ENCODE peak calls at places on chromosomes 11 and 22, in ten cellular contexts. M is BJ; E is stimulated activated CD4-positive, alpha-beta T cell treated with anti-CD3 and anti-CD28 coated beads, Interleukin-15, amount 100 ng/mL, for 1 hour; N is activated CD8-positive, alpha-beta memory T cell treated with anti-CD3 and anti-CD28 coated beads, Interleukin-2, amount 50 U/mL, for 48 hours; H is heart right ventricle; Z is ovary; V is activated gamma-delta T cell treated with anti-CD3 and anti-CD28 coated beads, Interleukin-2, amount 50 U/mL, for 16 hours; B is NCI-H2081; A is sciatic nerve; D is WTC11. K is an unnamed sample.

GRCh38 chr22:48268771-48269552 is 1506.5 kb downstream of the TBC1D22A start:
- DNase-seq in M (no peak), E (no peak), N (no peak), H (no peak), Z (no peak), V (no peak), B (no peak), A (no peak), D (no peak), K (no peak)

GRCh38 chr22:19527861-19528417 is 3.7 kb upstream of the CLDN5 start:
- DNase-seq in M (no peak), E (no peak), N (no peak), H (no peak), Z (no peak), V (no peak), B (no peak), A (no peak), D (no peak), K (no peak)

GRCh38 chr11:108112059-108112458 is 9.3 kb upstream of the ACAT1 start:
- DNase-seq in M (no peak), E (no peak), N (no peak), H (no peak), Z (no peak), V (no peak), B (no peak), A (no peak), D (no peak), K (no peak)

GRCh38 chr11:118142809-118143208 is 9.8 kb downstream of the SCN4B start:
- DNase-seq in M (no peak), E (no peak), N (no peak), H (no peak), Z (no peak), V (no peak), B (peak; percentile 5), A (peak; percentile 53), D (no peak), K (no peak)

GRCh38 chr11:70338594-70338993 is 59.7 kb upstream of the CTTN start:
- DNase-seq in M (no peak), E (no peak), N (peak; percentile 33), H (no peak), Z (no peak), V (no peak), B (no peak), A (no peak), D (no peak), K (no peak)

GRCh38 chr22:36151006-36151595 is 9.5 kb downstream of the APOL3 start:
- DNase-seq in M (no peak), E (no peak), N (no peak), H (no peak), Z (no peak), V (no peak), B (no peak), A (no peak), D (no peak), K (no peak)

GRCh38 chr11:3015796-3016195 is 23.7 kb upstream of the NAP1L4 start:
- DNase-seq in M (no peak), E (no peak), N (no peak), H (no peak), Z (no peak), V (no peak), B (no peak), A (no peak), D (no peak), K (no peak)

GRCh38 chr11:126997641-126998040 is 2.9 kb downstream of the KIRREL3 start:
- DNase-seq in M (no peak), E (no peak), N (no peak), H (no peak), Z (no peak), V (no peak), B (no peak), A (no peak), D (no peak), K (no peak)

GRCh38 chr11:116062526-116063171 is 558.4 kb upstream of the CADM1 start:
- DNase-seq in M (no peak), E (no peak), N (no peak), H (no peak), Z (no peak), V (no peak), B (peak; percentile 90), A (no peak), D (no peak), K (no peak)

GRCh38 chr11:68206211-68206610 is 6.9 kb downstream of the KMT5B start:
- DNase-seq in M (no peak), E (no peak), N (no peak), H (no peak), Z (no peak), V (no peak), B (peak; percentile 40), A (no peak), D (no peak), K (no peak)

GRCh38 chr11:64449381-64450167 is 90.6 kb downstream of the RPS6KA4 start:
- DNase-seq in M (no peak), E (peak; percentile 43), N (peak; percentile 84), H (peak; percentile 48), Z (peak; percentile 34), V (peak; percentile 53), B (peak; percentile 50), A (peak; percentile 71), D (peak; percentile 88), K (peak; percentile 81)

GRCh38 chr11:118313242-118313641 is 8.7 kb downstream of the CD3E start:
- DNase-seq in M (no peak), E (no peak), N (no peak), H (no peak), Z (no peak), V (no peak), B (no peak), A (no peak), D (no peak), K (no peak)

GRCh38 chr11:86162257-86162656 is 82.3 kb upstream of the EED start:
- DNase-seq in M (no peak), E (no peak), N (no peak), H (peak; percentile 37), Z (peak; percentile 58), V (no peak), B (no peak), A (peak; percentile 67), D (no peak), K (no peak)

GRCh38 chr22:48517039-48518030 is 1310.3 kb downstream of the BRD1 start:
- DNase-seq in M (no peak), E (no peak), N (no peak), H (no peak), Z (no peak), V (no peak), B (no peak), A (peak; percentile 86), D (no peak), K (no peak)

GRCh38 chr22:29563652-29564460 is 10.3 kb upstream of the THOC5 start:
- DNase-seq in M (no peak), E (no peak), N (no peak), H (no peak), Z (no peak), V (no peak), B (no peak), A (no peak), D (no peak), K (no peak)

K was measured in nephron progenitor cell.